ENCODE peak calls at places on chromosomes 7 and 10, in five cellular contexts. G is PC-3, K is OCI-LY7, Z is neuronal stem cell, N is H9. E is an unnamed sample.

GRCh38 chr10:61627266-61627665 is 35.5 kb upstream of the CABCOCO1 start:
- DNase-seq in G (no peak), K (no peak), Z (no peak), N (no peak), E (peak; percentile 65)

GRCh38 chr10:49518982-49519578 is 19.8 kb downstream of the ERCC6 start:
- DNase-seq in G (peak; percentile 91), K (peak; percentile 53), Z (peak; percentile 61), N (peak; percentile 38), E (peak; percentile 32)

GRCh38 chr10:84314269-84314668 is 14.1 kb upstream of the CCSER2 start:
- DNase-seq in G (no peak), K (no peak), Z (no peak), N (no peak), E (no peak)

GRCh38 chr10:46062735-46063428 is 16.8 kb upstream of the MSMB start:
- DNase-seq in G (no peak), K (no peak), Z (no peak), N (no peak), E (no peak)

GRCh38 chr10:13414855-13415254 is 66.8 kb upstream of the SEPHS1 start:
- DNase-seq in G (peak; percentile 9), K (no peak), Z (no peak), N (peak; percentile 69), E (no peak)

GRCh38 chr10:19749185-19749729 is 67.0 kb upstream of the PLXDC2 start:
- DNase-seq in G (peak; percentile 3), K (no peak), Z (no peak), N (no peak), E (peak; percentile 90)

GRCh38 chr7:45347804-45348203 is 190.2 kb downstream of the RAMP3 start:
- DNase-seq in G (peak; percentile 80), K (no peak), Z (no peak), N (no peak), E (peak; percentile 4)

GRCh38 chr10:5163487-5163886 is 21.5 kb downstream of the AKR1C8 start:
- DNase-seq in G (no peak), K (no peak), Z (no peak), N (no peak), E (no peak)

GRCh38 chr10:125073996-125074395 is 86.4 kb downstream of the CTBP2 start:
- DNase-seq in G (no peak), K (no peak), Z (no peak), N (no peak), E (no peak)

GRCh38 chr10:31319602-31320178 is 674 bp downstream of the ZEB1 start:
- DNase-seq in G (no peak), K (peak; percentile 41), Z (no peak), N (no peak), E (no peak)

GRCh38 chr7:151115121-151115835 is 29.0 kb downstream of the AGAP3 start:
- DNase-seq in G (peak; percentile 23), K (no peak), Z (no peak), N (no peak), E (no peak)

GRCh38 chr7:22182139-22182538 is 174.8 kb downstream of the RAPGEF5 start:
- DNase-seq in G (no peak), K (no peak), Z (no peak), N (no peak), E (no peak)

GRCh38 chr7:24406053-24406561 is 122.1 kb downstream of the NPY start:
- DNase-seq in G (no peak), K (no peak), Z (no peak), N (peak; percentile 64), E (peak; percentile 11)

GRCh38 chr10:80075781-80076180 is 2.7 kb upstream of the TMEM254 start:
- DNase-seq in G (peak; percentile 88), K (no peak), Z (no peak), N (no peak), E (no peak)

GRCh38 chr10:124319926-124320391 is 98.8 kb downstream of the OAT start:
- DNase-seq in G (no peak), K (no peak), Z (no peak), N (peak; percentile 12), E (no peak)

GRCh38 chr7:44059219-44060090 is 5.9 kb downstream of the PGAM2 start:
- DNase-seq in G (no peak), K (no peak), Z (no peak), N (no peak), E (no peak)

GRCh38 chr7:105228555-105228954 is 160.2 kb downstream of the SRPK2 start:
- DNase-seq in G (no peak), K (no peak), Z (no peak), N (peak; percentile 81), E (no peak)

GRCh38 chr7:155491812-155492211 is 33.9 kb downstream of the EN2 start:
- DNase-seq in G (no peak), K (no peak), Z (no peak), N (no peak), E (no peak)
- H2AFZ ChIP-seq in G (no peak overlapping the region), K (no peak overlapping the region), Z (peak overlapping the region; percentile 78), N (no peak overlapping the region), E (no peak overlapping the region)

DNA sequence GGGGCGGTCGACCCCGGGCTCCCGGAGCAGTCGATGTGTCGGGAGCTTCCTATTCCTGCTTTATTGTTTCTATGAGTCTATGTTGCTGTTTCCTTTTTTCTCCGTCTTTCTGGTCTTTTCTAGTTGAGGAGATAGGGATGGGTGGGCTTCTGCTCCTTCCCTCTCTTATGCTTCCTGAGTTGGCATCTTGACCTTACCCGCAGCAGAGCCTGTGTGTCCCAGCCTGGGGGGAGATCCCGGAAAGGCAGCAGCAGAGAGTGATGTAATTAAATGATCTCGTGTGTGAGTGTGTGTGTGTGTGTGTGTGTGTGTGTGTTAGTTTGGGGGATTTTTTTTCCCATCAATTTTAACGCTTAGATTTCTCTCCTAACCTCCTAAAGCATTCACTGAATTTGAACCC is 501 bp upstream of the SORCS1 start:
- DNase-seq in G (no peak), K (no peak), Z (peak; percentile 9), N (peak; percentile 40), E (no peak)
- H2AFZ ChIP-seq in G (no peak overlapping the region), K (no peak overlapping the region), Z (peak overlapping the region; percentile 96), N (no peak overlapping the region), E (no peak overlapping the region)

GRCh38 chr10:59314284-59314683 is 48.1 kb downstream of the FAM13C start:
- DNase-seq in G (no peak), K (no peak), Z (no peak), N (no peak), E (no peak)

GRCh38 chr10:59317066-59317465 is 45.3 kb downstream of the FAM13C start:
- DNase-seq in G (no peak), K (no peak), Z (no peak), N (no peak), E (no peak)

GRCh38 chr10:59312247-59312646 is 50.1 kb downstream of the FAM13C start:
- DNase-seq in G (no peak), K (no peak), Z (no peak), N (no peak), E (no peak)

GRCh38 chr10:59319854-59320253 is 42.5 kb downstream of the FAM13C start:
- DNase-seq in G (no peak), K (no peak), Z (no peak), N (no peak), E (no peak)

GRCh38 chr10:59315465-59315864 is 46.9 kb downstream of the FAM13C start:
- DNase-seq in G (no peak), K (no peak), Z (no peak), N (no peak), E (no peak)
- H2AFZ ChIP-seq in G (no peak overlapping the region), K (no peak overlapping the region), Z (no peak overlapping the region), N (no peak overlapping the region), E (no peak overlapping the region)

GRCh38 chr7:40706829-40707228 is 572.0 kb downstream of the SUGCT start:
- DNase-seq in G (no peak), K (no peak), Z (no peak), N (no peak), E (no peak)
- H2AFZ ChIP-seq in G (no peak overlapping the region), K (no peak overlapping the region), Z (no peak overlapping the region), N (no peak overlapping the region), E (no peak overlapping the region)

DNA sequence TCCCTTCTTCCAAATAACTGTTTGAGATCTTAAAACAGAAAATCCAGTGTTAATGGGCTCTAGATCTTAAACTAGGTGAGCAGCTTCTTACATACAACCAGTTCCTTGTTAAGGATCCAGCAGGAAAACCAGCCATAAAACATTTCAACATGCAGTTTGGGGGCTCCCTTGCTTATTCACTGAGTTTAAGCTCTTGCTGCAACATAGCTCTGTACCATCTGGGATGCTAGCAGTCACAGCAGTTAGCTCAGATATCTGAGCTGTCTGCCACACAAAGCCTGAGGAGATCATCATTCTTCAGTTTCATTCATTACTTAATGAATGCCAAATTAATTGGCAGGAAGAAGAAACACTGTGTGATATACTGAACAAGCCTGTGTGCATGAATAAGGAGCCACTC is 62.9 kb downstream of the PODXL start:
- DNase-seq in G (no peak), K (no peak), Z (no peak), N (no peak), E (no peak)
- H2AFZ ChIP-seq in G (no peak overlapping the region), K (no peak overlapping the region), Z (no peak overlapping the region), N (no peak overlapping the region), E (no peak overlapping the region)

GRCh38 chr7:136180984-136181383 is 203.8 kb upstream of the MTPN start:
- DNase-seq in G (no peak), K (no peak), Z (no peak), N (no peak), E (no peak)
- H2AFZ ChIP-seq in G (no peak overlapping the region), K (no peak overlapping the region), Z (no peak overlapping the region), N (no peak overlapping the region), E (no peak overlapping the region)

GRCh38 chr7:118754608-118755007 is 530.1 kb downstream of the ANKRD7 start:
- DNase-seq in G (no peak), K (no peak), Z (no peak), N (no peak), E (no peak)
- H2AFZ ChIP-seq in G (no peak overlapping the region), K (no peak overlapping the region), Z (peak overlapping the region; percentile 8), N (no peak overlapping the region), E (no peak overlapping the region)

GRCh38 chr7:28551311-28551710 is 139.0 kb downstream of the CREB5 start:
- DNase-seq in G (no peak), K (no peak), Z (no peak), N (no peak), E (peak; percentile 78)
- H2AFZ ChIP-seq in G (no peak overlapping the region), K (no peak overlapping the region), Z (no peak overlapping the region), N (no peak overlapping the region), E (no peak overlapping the region)

GRCh38 chr10:70355234-70356021 is 27.0 kb downstream of the LRRC20 start:
- DNase-seq in G (no peak), K (peak; percentile 61), Z (no peak), N (no peak), E (no peak)
- H2AFZ ChIP-seq in G (no peak overlapping the region), K (peak overlapping the region; percentile 72), Z (no peak overlapping the region), N (no peak overlapping the region), E (no peak overlapping the region)